ENCODE peak calls at places on chromosomes 12 and 14, in six cellular contexts. B, H, Q, T, I and W are unnamed samples. For H3K36me3, the result is how much of the 10 kb centered on the place peaks cover.

GRCh38 chr12:128857173-128857770 is 4.0 kb downstream of the GLT1D1 start:
- DNase-seq in I (no peak), Q (no peak), T (no peak), B (no peak), H (no peak), W (no peak)

GRCh38 chr12:31315089-31315725 is 10.7 kb downstream of the SINHCAF start:
- DNase-seq in T (no peak), I (no peak), H (peak), B (no peak), Q (no peak), W (no peak)

GRCh38 chr12:88011755-88012154 is 17.4 kb downstream of the C12orf50 start:
- DNase-seq in H (peak), T (no peak), B (no peak), I (no peak), Q (no peak), W (no peak)

GRCh38 chr14:23112359-23113178 is 6.5 kb downstream of the CEBPE start:
- DNase-seq in T (no peak), Q (no peak), I (no peak), H (peak), B (no peak), W (no peak)

GRCh38 chr14:22824711-22825359 is 4.9 kb upstream of the MRPL52 start:
- DNase-seq in Q (no peak), T (peak), I (peak), B (no peak), H (peak), W (peak)

GRCh38 chr14:77238356-77238755 is 32.6 kb downstream of the NGB start:
- DNase-seq in I (no peak), Q (no peak), B (no peak), T (no peak), H (no peak), W (no peak)

GRCh38 chr14:83184531-83184930 is 1650.9 kb upstream of the SEL1L start:
- DNase-seq in B (no peak), I (no peak), T (no peak), Q (no peak), H (no peak), W (no peak)

GRCh38 chr12:109743076-109743910 is 29.7 kb downstream of the FAM222A start:
- DNase-seq in H (no peak), I (no peak), B (no peak), T (no peak), Q (peak), W (no peak)

GRCh38 chr12:53561590-53561953 is 54.3 kb upstream of the NPFF start:
- DNase-seq in B (no peak), T (peak), Q (no peak), I (peak), H (peak), W (peak)

GRCh38 chr14:95431199-95432145 is 85.0 kb downstream of the SYNE3 start:
- DNase-seq in I (no peak), H (peak), B (no peak), T (peak), Q (no peak), W (peak)

GRCh38 chr14:104582649-104583048 is 3.1 kb downstream of the C14orf180 start:
- DNase-seq in I (no peak), B (no peak), H (no peak), T (no peak), Q (peak), W (no peak)

GRCh38 chr14:103401223-103402214 is 16.3 kb downstream of the MARK3 start:
- DNase-seq in Q (no peak), T (peak), I (peak), H (peak), B (no peak), W (no peak)

GRCh38 chr14:95892142-95892541 is 15.5 kb downstream of the TUNAR start:
- DNase-seq in B (no peak), Q (no peak), T (no peak), H (no peak), I (no peak), W (no peak)

DNA sequence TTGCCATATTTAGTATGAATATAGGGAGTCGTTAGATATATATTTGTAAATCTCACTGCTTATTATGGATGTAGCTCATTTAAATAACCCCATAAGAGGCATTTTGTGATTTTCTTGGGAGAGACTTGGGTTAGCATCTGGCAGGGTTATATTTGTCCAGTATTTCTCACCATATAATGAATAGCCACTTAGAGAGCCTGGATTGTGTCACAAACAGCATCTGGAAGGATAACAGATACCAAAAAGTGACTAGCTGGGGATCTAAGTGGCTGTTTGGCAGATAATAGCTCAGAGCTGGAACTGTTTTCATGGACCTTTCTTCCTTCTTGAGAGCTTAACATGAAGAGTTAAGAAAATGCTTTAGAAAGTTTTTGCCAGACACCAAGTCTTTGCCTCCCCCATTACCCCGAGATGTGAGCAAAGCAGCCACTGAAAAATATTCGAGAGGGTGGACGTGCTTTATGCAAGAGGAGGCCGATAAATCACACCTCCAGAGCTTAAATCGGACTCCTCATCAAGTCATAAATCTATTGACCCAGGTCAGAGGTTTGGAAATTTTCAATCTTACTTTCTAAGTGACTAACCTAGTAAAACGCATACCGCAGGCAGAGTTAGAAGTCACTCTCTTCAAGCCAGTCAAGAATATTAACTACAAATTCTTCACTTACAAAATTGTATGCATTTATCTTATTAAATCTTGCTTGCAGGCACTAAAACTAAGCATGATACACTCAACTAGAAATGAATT is 35.1 kb downstream of the GPHB5 start:
- DNase-seq in H (no peak), T (no peak), I (no peak), B (no peak), Q (no peak), W (no peak)
- H3K27ac ChIP-seq in H (peak), T (no peak), I (no peak), B (no peak), Q (peak), W (no peak)

GRCh38 chr12:24754690-24755638 is 193.9 kb downstream of the BCAT1 start:
- DNase-seq in H (peak), B (no peak), T (peak), I (peak), Q (no peak), W (no peak)
- H3K36me3 ChIP-seq in H (under half), B (under half), T (under half), I (under half), Q (under half), W (under half)

GRCh38 chr12:49824886-49825285 is 3.3 kb downstream of the NCKAP5L start:
- DNase-seq in T (peak), I (peak), B (no peak), H (peak), Q (no peak), W (no peak)

GRCh38 chr12:49825360-49825970 is 2.7 kb downstream of the NCKAP5L start:
- DNase-seq in T (peak), Q (peak), I (peak), B (no peak), H (peak), W (no peak)

GRCh38 chr12:49823951-49824350 is 4.3 kb downstream of the NCKAP5L start:
- DNase-seq in I (no peak), T (no peak), B (no peak), H (no peak), Q (no peak), W (no peak)

GRCh38 chr12:49823350-49823749 is 4.9 kb downstream of the NCKAP5L start:
- DNase-seq in I (no peak), Q (no peak), H (no peak), B (no peak), T (no peak), W (no peak)

GRCh38 chr12:49824416-49824815 is 3.8 kb downstream of the NCKAP5L start:
- DNase-seq in B (no peak), T (no peak), Q (no peak), I (no peak), H (no peak), W (no peak)
- H3K27ac ChIP-seq in B (no peak), T (peak), Q (peak), I (no peak), H (no peak), W (peak)

DNA sequence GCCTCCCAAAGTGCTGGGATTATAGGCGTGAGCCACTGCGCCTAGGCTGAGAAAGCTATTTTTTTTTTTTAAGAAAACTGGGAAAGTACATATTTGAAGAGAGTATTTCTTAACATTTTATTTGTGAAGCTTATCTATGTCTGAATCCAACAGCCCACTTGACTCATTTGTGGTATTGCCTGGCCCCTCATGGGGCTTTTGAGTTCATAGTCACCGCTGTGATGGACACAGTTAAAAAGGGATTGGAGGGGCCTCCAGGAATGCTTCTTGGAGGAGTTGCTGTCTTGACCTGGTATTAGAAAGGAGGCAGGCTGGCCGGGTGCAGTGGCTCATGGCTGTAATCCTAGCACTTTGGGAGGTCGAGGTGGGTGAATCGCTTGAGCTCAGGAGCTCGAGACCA is 26.5 kb downstream of the BCL7A start:
- DNase-seq in Q (no peak), I (no peak), T (peak), H (peak), B (no peak), W (no peak)
- H3K36me3 ChIP-seq in Q (under half), I (under half), T (under half), H (under half), B (under half), W (under half)

GRCh38 chr12:93805736-93806141 is 128.6 kb downstream of the CRADD start:
- DNase-seq in H (no peak), I (no peak), T (no peak), B (no peak), Q (no peak), W (no peak)

GRCh38 chr12:93804392-93805179 is 127.4 kb downstream of the CRADD start:
- DNase-seq in Q (no peak), T (no peak), B (no peak), I (no peak), H (no peak), W (no peak)

GRCh38 chr12:93803408-93803807 is 126.2 kb downstream of the CRADD start:
- DNase-seq in H (peak), B (no peak), T (peak), I (no peak), Q (no peak), W (no peak)

GRCh38 chr12:93802293-93802692 is 125.1 kb downstream of the CRADD start:
- DNase-seq in Q (peak), B (no peak), H (peak), T (no peak), I (no peak), W (no peak)

GRCh38 chr12:93802698-93803097 is 125.5 kb downstream of the CRADD start:
- DNase-seq in I (no peak), Q (no peak), B (no peak), T (peak), H (peak), W (no peak)
- H3K27ac ChIP-seq in I (no peak), Q (peak), B (no peak), T (no peak), H (no peak), W (no peak)

DNA sequence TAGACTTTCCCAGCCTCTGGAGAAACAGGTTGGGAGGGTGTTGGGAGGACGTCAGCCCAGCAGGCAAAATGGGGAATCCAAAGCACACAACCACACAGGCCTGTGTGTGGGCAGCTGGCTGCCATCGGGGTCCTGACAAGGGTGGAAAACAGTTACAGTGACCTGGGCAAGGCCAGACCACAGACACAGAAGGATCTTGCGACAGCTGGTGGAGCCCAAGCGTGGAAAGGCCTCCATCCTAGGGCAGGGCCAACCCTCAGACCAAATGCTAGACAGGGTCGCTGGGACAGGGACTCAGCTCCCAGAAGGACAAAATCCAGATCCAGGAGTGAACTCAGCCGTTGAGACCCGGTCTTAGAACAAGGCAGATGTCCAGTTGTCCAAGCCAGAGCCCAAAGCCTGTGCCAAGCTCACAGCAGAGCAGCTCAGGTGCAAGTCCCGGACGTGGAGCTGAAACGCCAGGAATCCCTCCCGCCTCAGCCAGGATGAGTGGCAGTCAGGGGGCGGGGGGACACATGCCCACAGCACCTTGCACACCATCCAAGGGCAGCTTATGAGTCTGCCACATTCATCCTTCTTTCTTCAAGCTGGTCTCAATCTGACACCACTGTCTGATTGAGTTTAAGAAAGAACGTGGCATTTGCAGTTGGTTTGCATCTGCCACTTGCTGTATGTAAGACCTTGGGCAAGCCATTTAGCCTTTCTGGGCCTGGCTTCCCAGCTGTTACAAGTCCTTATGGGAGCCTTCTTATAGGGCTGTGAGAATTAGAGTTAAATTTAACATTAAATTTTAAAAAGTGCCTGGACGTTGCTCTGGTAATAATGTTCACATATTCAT is 37.6 kb downstream of the DEGS2 start:
- DNase-seq in H (no peak), T (no peak), B (no peak), Q (no peak), I (no peak), W (no peak)
- H3K36me3 ChIP-seq in H (under half), T (under half), B (half or more), Q (under half), I (under half), W (under half)